ENCODE peak calls at places on chromosomes 16 and 17, in eight cellular contexts. U, F, S, M, R, C, L and A are unnamed samples.

GRCh38 chr16:88853336-88853941 is 3.3 kb downstream of the GALNS start:
- DNase-seq in U (no peak), F (peak; percentile 72), S (no peak), M (no peak), R (no peak), C (no peak), L (no peak), A (no peak)

GRCh38 chr17:77507116-77507885 is 366.5 kb downstream of the SEC14L1 start:
- DNase-seq in U (no peak), F (peak; percentile 40), S (peak; percentile 14), M (no peak), R (peak; percentile 66), C (no peak), L (no peak), A (no peak)

GRCh38 chr17:55845385-55845784 is 94.5 kb downstream of the PCTP start:
- DNase-seq in U (peak; percentile 38), F (peak; percentile 74), S (peak; percentile 79), M (no peak), R (peak; percentile 81), C (peak; percentile 38), L (peak; percentile 63), A (peak; percentile 8)

GRCh38 chr17:35752945-35753764 is at the start of gene GAS2L2:
- DNase-seq in U (peak; percentile 39), F (no peak), S (peak; percentile 14), M (no peak), R (no peak), C (no peak), L (no peak), A (no peak)

GRCh38 chr16:75264999-75265910 is 13.8 kb upstream of the BCAR1 start:
- DNase-seq in U (peak; percentile 54), F (peak; percentile 76), S (no peak), M (no peak), R (no peak), C (no peak), L (peak; percentile 81), A (no peak)

GRCh38 chr17:31824771-31825360 is 34.2 kb downstream of the COPRS start:
- DNase-seq in U (no peak), F (no peak), S (no peak), M (no peak), R (no peak), C (no peak), L (no peak), A (no peak)

GRCh38 chr17:19769946-19770652 is 22.0 kb upstream of the ALDH3A1 start:
- DNase-seq in U (no peak), F (no peak), S (no peak), M (no peak), R (no peak), C (no peak), L (no peak), A (no peak)

GRCh38 chr17:17379197-17379991 is 76.2 kb downstream of the NT5M start:
- DNase-seq in U (peak; percentile 46), F (peak; percentile 53), S (no peak), M (no peak), R (no peak), C (no peak), L (no peak), A (no peak)

GRCh38 chr16:75621170-75621477 is 2.0 kb downstream of the ADAT1 start:
- DNase-seq in U (no peak), F (no peak), S (peak; percentile 48), M (no peak), R (no peak), C (no peak), L (no peak), A (no peak)

GRCh38 chr17:30921544-30922196 is at the start of gene ADAP2:
- DNase-seq in U (peak; percentile 59), F (peak; percentile 89), S (peak; percentile 65), M (no peak), R (peak; percentile 68), C (no peak), L (peak; percentile 77), A (no peak)

GRCh38 chr17:31390748-31391495 is 553 bp upstream of the RAB11FIP4 start:
- DNase-seq in U (no peak), F (no peak), S (no peak), M (no peak), R (peak; percentile 69), C (no peak), L (no peak), A (no peak)

GRCh38 chr16:13453938-13454553 is 465.9 kb upstream of the ERCC4 start:
- DNase-seq in U (peak; percentile 39), F (no peak), S (peak; percentile 63), M (peak; percentile 1), R (no peak), C (no peak), L (no peak), A (no peak)

GRCh38 chr16:49575352-49576172 is 202.0 kb downstream of the C16orf78 start:
- DNase-seq in U (no peak), F (no peak), S (peak; percentile 37), M (no peak), R (peak; percentile 66), C (no peak), L (no peak), A (no peak)

DNA sequence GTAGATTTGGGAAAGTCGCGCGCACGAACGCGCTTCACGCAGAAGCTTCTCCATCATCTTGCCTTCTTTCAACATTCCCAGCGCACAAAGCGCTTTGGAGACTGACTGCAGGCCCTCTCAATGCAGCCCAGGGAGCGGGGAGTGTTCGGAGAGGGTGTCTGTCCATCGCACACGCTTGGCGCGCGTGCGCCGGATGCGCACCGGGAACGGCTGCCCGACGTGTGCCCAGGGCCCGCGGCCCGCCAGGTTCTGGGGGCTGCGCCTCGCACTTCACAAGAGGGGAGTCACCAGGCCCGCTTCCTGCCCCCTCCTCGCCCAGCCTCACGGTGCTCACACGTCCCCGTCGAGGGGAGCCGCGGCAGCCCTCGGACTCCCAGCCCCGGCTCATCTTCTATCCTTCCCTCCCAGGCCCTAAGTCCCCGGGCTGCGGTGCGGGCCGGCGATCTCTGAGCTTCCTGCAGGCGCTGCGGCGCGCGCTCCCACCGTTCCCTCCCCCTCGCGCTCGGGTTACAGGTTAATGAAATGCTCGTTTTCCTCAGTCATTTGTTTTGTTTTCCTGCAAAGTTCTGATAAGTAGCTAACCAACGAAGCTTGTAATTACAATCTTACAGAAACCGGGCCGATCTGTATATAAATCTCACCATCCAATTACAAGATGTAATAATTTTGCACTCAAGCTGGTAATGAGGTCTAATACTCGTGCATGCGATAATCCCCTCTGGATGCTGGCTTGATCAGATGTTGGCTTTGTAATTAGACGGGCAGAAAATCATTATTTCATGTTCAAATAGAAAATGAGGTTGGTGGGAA is 2.9 kb upstream of the IRX3 start:
- DNase-seq in U (no peak), F (no peak), S (peak; percentile 72), M (no peak), R (peak; percentile 75), C (no peak), L (no peak), A (no peak)
- H3K27me3 ChIP-seq in U (peaks cover 40% of the 10 kb centered on the region), F (peaks cover 67% of the 10 kb centered on the region), S (peaks cover 5% of the 10 kb centered on the region), M (no peaks in the 10 kb centered on the region), R (peaks cover 50% of the 10 kb centered on the region), C (peaks cover 59% of the 10 kb centered on the region), L (peaks cover 63% of the 10 kb centered on the region), A (peaks cover 65% of the 10 kb centered on the region)

DNA sequence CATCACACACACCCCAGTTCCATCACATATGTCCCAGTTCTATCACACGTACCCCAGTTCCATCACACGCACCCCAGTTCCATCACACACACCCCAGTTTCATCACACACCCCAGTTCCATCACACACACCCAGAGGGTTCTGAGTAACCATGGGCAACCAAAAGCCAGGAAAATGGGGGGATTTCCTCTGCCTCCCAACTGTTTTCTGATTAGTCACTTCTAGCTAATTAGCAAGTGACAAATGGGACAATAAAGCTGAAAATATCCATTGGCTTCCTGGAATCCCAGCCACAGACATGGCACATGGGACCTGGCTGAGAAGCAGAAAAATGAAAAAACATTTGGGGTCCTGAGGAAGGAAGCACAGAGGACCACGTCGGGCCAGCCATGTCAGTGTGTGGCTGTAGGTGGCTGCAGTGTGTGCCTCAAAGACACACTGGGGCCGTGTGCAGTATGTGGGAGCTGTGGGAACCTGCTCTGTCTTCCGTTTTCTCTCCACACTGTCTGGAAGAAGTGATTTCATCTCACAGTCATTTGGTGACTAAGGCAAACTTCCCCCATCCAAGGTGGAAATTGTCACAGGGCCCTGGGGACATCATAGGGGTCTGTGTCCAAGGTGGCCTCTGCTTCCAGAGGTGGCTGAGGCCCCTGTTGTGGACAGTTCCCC is 106.7 kb downstream of the CMIP start:
- DNase-seq in U (no peak), F (peak; percentile 55), S (no peak), M (no peak), R (no peak), C (no peak), L (no peak), A (no peak)
- H3K27ac ChIP-seq in U (peak overlapping the region; percentile 38), F (peak overlapping the region; percentile 55), S (no peak overlapping the region), M (peak overlapping the region; percentile 17), R (no peak overlapping the region), C (no peak overlapping the region), L (no peak overlapping the region), A (no peak overlapping the region)

GRCh38 chr16:1154291-1154886 is 1.5 kb downstream of the CACNA1H start:
- DNase-seq in U (no peak), F (no peak), S (no peak), M (no peak), R (no peak), C (no peak), L (no peak), A (no peak)

GRCh38 chr16:1154887-1155331 is 2.0 kb downstream of the CACNA1H start:
- DNase-seq in U (no peak), F (no peak), S (no peak), M (no peak), R (no peak), C (no peak), L (no peak), A (no peak)

GRCh38 chr16:1152651-1153259 is at the start of gene CACNA1H:
- DNase-seq in U (no peak), F (no peak), S (peak; percentile 73), M (peak; percentile 73), R (peak; percentile 53), C (no peak), L (no peak), A (peak; percentile 61)

GRCh38 chr16:1152123-1152638 is 725 bp upstream of the CACNA1H start:
- DNase-seq in U (no peak), F (no peak), S (peak; percentile 56), M (peak; percentile 70), R (peak; percentile 65), C (no peak), L (no peak), A (peak; percentile 34)

DNA sequence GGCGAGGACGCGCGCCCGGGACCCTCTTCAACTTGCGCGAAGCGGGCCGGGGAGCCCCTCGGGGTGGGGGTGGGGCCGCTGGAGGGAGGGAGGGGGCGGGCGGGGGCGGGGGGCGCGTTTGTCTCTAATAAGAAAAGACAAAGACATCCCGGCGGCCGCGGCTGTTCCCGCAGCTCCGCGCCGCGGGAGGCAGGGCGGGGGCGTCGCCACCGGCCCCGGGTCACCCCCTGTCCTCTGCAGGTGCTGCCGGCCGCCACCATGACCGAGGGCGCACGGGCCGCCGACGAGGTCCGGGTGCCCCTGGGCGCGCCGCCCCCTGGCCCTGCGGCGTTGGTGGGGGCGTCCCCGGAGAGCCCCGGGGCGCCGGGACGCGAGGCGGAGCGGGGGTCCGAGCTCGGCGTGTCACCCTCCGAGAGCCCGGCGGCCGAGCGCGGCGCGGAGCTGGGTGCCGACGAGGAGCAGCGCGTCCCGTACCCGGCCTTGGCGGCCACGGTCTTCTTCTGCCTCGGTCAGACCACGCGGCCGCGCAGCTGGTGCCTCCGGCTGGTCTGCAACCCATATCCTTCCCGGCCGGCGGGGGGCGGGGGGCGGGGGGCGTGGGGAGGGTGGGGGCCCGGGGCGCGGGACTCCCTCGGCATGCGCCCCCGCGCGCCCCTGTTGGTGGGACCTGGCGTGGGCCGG is 714 bp downstream of the CACNA1H start:
- DNase-seq in U (no peak), F (no peak), S (peak; percentile 49), M (no peak), R (no peak), C (no peak), L (no peak), A (no peak)
- H3K27me3 ChIP-seq in U (peaks cover 8% of the 10 kb centered on the region), F (peaks cover 46% of the 10 kb centered on the region), S (no peaks in the 10 kb centered on the region), M (peaks cover 10% of the 10 kb centered on the region), R (no peaks in the 10 kb centered on the region), C (no peaks in the 10 kb centered on the region), L (peaks cover 16% of the 10 kb centered on the region), A (peaks cover 40% of the 10 kb centered on the region)

GRCh38 chr17:6570731-6571465 is 14.5 kb upstream of the PITPNM3 start:
- DNase-seq in U (no peak), F (no peak), S (no peak), M (no peak), R (no peak), C (no peak), L (no peak), A (no peak)
- H3K27ac ChIP-seq in U (no peak overlapping the region), F (no peak overlapping the region), S (no peak overlapping the region), M (no peak overlapping the region), R (no peak overlapping the region), C (no peak overlapping the region), L (no peak overlapping the region), A (no peak overlapping the region)